ENCODE peak calls at places on chromosomes 5 and 9, in seven cellular contexts. One of them, this sample, is unnamed.

GRCh38 chr5:600551-601541 is 11.3 kb upstream of the CEP72 start:
- DNase-seq in endothelial cell: no peak
- DNase-seq in epithelial cell of prostate: no peak
- DNase-seq in midbrain: no peak
- DNase-seq in central memory CD4-positive, alpha-beta T cell: no peak
- DNase-seq in right lobe of liver: peak
- DNase-seq in hypothalamus: no peak
- DNase-seq in this sample: no peak

GRCh38 chr9:129113645-129114304 is 2.6 kb downstream of the PTPA start:
- DNase-seq in endothelial cell: no peak
- DNase-seq in right lobe of liver: no peak
- DNase-seq in central memory CD4-positive, alpha-beta T cell: no peak
- DNase-seq in hypothalamus: no peak
- DNase-seq in epithelial cell of prostate: no peak
- DNase-seq in midbrain: no peak
- DNase-seq in this sample: no peak

GRCh38 chr5:158676642-158677489 is 422.9 kb downstream of the EBF1 start:
- DNase-seq in epithelial cell of prostate: no peak
- DNase-seq in hypothalamus: no peak
- DNase-seq in right lobe of liver: no peak
- DNase-seq in central memory CD4-positive, alpha-beta T cell: no peak
- DNase-seq in midbrain: no peak
- DNase-seq in endothelial cell: peak
- DNase-seq in this sample: peak

GRCh38 chr9:24881361-24881760 is 335.7 kb upstream of the IZUMO3 start:
- DNase-seq in endothelial cell: no peak
- DNase-seq in central memory CD4-positive, alpha-beta T cell: no peak
- DNase-seq in right lobe of liver: no peak
- DNase-seq in hypothalamus: no peak
- DNase-seq in midbrain: no peak
- DNase-seq in epithelial cell of prostate: no peak
- DNase-seq in this sample: no peak

GRCh38 chr9:8419871-8420270 is 620.3 kb upstream of the DMAC1 start:
- DNase-seq in epithelial cell of prostate: no peak
- DNase-seq in midbrain: no peak
- DNase-seq in right lobe of liver: no peak
- DNase-seq in endothelial cell: no peak
- DNase-seq in central memory CD4-positive, alpha-beta T cell: no peak
- DNase-seq in hypothalamus: no peak
- DNase-seq in this sample: no peak

GRCh38 chr5:142660196-142660595 is 25.7 kb downstream of the FGF1 start:
- DNase-seq in central memory CD4-positive, alpha-beta T cell: no peak
- DNase-seq in midbrain: no peak
- DNase-seq in epithelial cell of prostate: no peak
- DNase-seq in endothelial cell: no peak
- DNase-seq in hypothalamus: no peak
- DNase-seq in right lobe of liver: no peak
- DNase-seq in this sample: no peak

GRCh38 chr5:67246108-67246507 is 49.5 kb upstream of the CD180 start:
- DNase-seq in right lobe of liver: no peak
- DNase-seq in midbrain: peak
- DNase-seq in epithelial cell of prostate: peak
- DNase-seq in endothelial cell: peak
- DNase-seq in central memory CD4-positive, alpha-beta T cell: peak
- DNase-seq in hypothalamus: no peak
- DNase-seq in this sample: peak

GRCh38 chr5:32692066-32692746 is 18.9 kb upstream of the NPR3 start:
- DNase-seq in midbrain: no peak
- DNase-seq in central memory CD4-positive, alpha-beta T cell: no peak
- DNase-seq in right lobe of liver: no peak
- DNase-seq in hypothalamus: no peak
- DNase-seq in endothelial cell: no peak
- DNase-seq in epithelial cell of prostate: no peak
- DNase-seq in this sample: no peak

GRCh38 chr5:74446673-74447337 is 193.7 kb downstream of the ENC1 start:
- DNase-seq in hypothalamus: no peak
- DNase-seq in central memory CD4-positive, alpha-beta T cell: no peak
- DNase-seq in epithelial cell of prostate: no peak
- DNase-seq in right lobe of liver: no peak
- DNase-seq in midbrain: no peak
- DNase-seq in endothelial cell: no peak
- DNase-seq in this sample: no peak

GRCh38 chr5:37603072-37603471 is 224.0 kb downstream of the WDR70 start:
- DNase-seq in epithelial cell of prostate: no peak
- DNase-seq in endothelial cell: no peak
- DNase-seq in midbrain: no peak
- DNase-seq in central memory CD4-positive, alpha-beta T cell: no peak
- DNase-seq in right lobe of liver: no peak
- DNase-seq in hypothalamus: no peak
- DNase-seq in this sample: no peak

GRCh38 chr5:72951850-72952468 is 3.9 kb upstream of the FCHO2 start:
- DNase-seq in endothelial cell: no peak
- DNase-seq in epithelial cell of prostate: peak
- DNase-seq in central memory CD4-positive, alpha-beta T cell: no peak
- DNase-seq in right lobe of liver: no peak
- DNase-seq in hypothalamus: no peak
- DNase-seq in midbrain: no peak
- DNase-seq in this sample: no peak

GRCh38 chr9:95081998-95082397 is 235.5 kb downstream of the FANCC start:
- DNase-seq in endothelial cell: no peak
- DNase-seq in midbrain: no peak
- DNase-seq in right lobe of liver: no peak
- DNase-seq in hypothalamus: no peak
- DNase-seq in central memory CD4-positive, alpha-beta T cell: no peak
- DNase-seq in epithelial cell of prostate: no peak
- DNase-seq in this sample: no peak

GRCh38 chr5:164801910-164802309 is 1296.5 kb downstream of the MAT2B start:
- DNase-seq in epithelial cell of prostate: no peak
- DNase-seq in right lobe of liver: no peak
- DNase-seq in central memory CD4-positive, alpha-beta T cell: no peak
- DNase-seq in hypothalamus: no peak
- DNase-seq in endothelial cell: no peak
- DNase-seq in midbrain: no peak
- DNase-seq in this sample: no peak

GRCh38 chr5:133990396-133990795 is 14.4 kb downstream of the VDAC1 start:
- DNase-seq in right lobe of liver: no peak
- DNase-seq in hypothalamus: no peak
- DNase-seq in epithelial cell of prostate: no peak
- DNase-seq in central memory CD4-positive, alpha-beta T cell: no peak
- DNase-seq in endothelial cell: no peak
- DNase-seq in midbrain: no peak
- DNase-seq in this sample: no peak

GRCh38 chr5:151406322-151406947 is 41.0 kb upstream of the SLC36A1 start:
- DNase-seq in central memory CD4-positive, alpha-beta T cell: no peak
- DNase-seq in midbrain: no peak
- DNase-seq in right lobe of liver: no peak
- DNase-seq in hypothalamus: no peak
- DNase-seq in epithelial cell of prostate: no peak
- DNase-seq in endothelial cell: no peak
- DNase-seq in this sample: no peak

This sample was measured in naive B cell.